ENCODE peak calls at places on chromosomes 13 and 19, in five cellular contexts. D, Q, F, U and W are unnamed samples.

GRCh38 chr19:15449620-15450527 is at the start of gene WIZ:
- DNase-seq in D (peak; percentile 85), Q (peak; percentile 91), F (peak; percentile 95), U (peak; percentile 74), W (peak; percentile 49)

GRCh38 chr19:48689438-48689837 is 6.3 kb upstream of the FUT2 start:
- DNase-seq in D (no peak), Q (no peak), F (no peak), U (no peak), W (no peak)

GRCh38 chr19:32020538-32020937 is 324.9 kb upstream of the ZNF507 start:
- DNase-seq in D (no peak), Q (no peak), F (no peak), U (no peak), W (no peak)

GRCh38 chr19:37452500-37453245 is 14.6 kb downstream of the ZNF569 start:
- DNase-seq in D (no peak), Q (no peak), F (no peak), U (no peak), W (no peak)

GRCh38 chr19:54421169-54421516 is 5.9 kb downstream of the TTYH1 start:
- DNase-seq in D (no peak), Q (no peak), F (no peak), U (no peak), W (no peak)

GRCh38 chr13:99376132-99376531 is 68.9 kb upstream of the GPR183 start:
- DNase-seq in D (no peak), Q (no peak), F (no peak), U (no peak), W (no peak)

GRCh38 chr13:32445461-32445860 is 17.5 kb upstream of the N4BP2L1 start:
- DNase-seq in D (no peak), Q (no peak), F (no peak), U (no peak), W (no peak)

GRCh38 chr13:58318495-58319167 is 687.1 kb downstream of the PCDH17 start:
- DNase-seq in D (no peak), Q (no peak), F (no peak), U (no peak), W (no peak)

GRCh38 chr19:4583961-4584669 is 24.6 kb upstream of the SEMA6B start:
- DNase-seq in D (no peak), Q (no peak), F (no peak), U (no peak), W (no peak)

GRCh38 chr13:69970521-69970920 is 137.1 kb upstream of the ATXN8OS start:
- DNase-seq in D (no peak), Q (no peak), F (peak; percentile 5), U (peak; percentile 35), W (peak; percentile 79)

GRCh38 chr13:37914781-37915391 is 45.3 kb upstream of the TRPC4 start:
- DNase-seq in D (no peak), Q (no peak), F (peak; percentile 21), U (no peak), W (no peak)

GRCh38 chr13:113088691-113089020 is 16.9 kb upstream of the F7 start:
- DNase-seq in D (no peak), Q (peak; percentile 10), F (no peak), U (no peak), W (no peak)

GRCh38 chr13:114128624-114129522 is 3.5 kb downstream of the RASA3 start:
- DNase-seq in D (peak; percentile 83), Q (peak; percentile 79), F (no peak), U (peak; percentile 86), W (peak; percentile 92)

GRCh38 chr19:32691291-32691951 is at the start of gene NUDT19:
- DNase-seq in D (peak; percentile 67), Q (peak; percentile 90), F (peak; percentile 81), U (peak; percentile 86), W (peak; percentile 87)

GRCh38 chr13:97340399-97340798 is 93.6 kb upstream of the RAP2A start:
- DNase-seq in D (no peak), Q (no peak), F (no peak), U (no peak), W (no peak)

GRCh38 chr13:62551588-62551987 is 1135.9 kb upstream of the PCDH20 start:
- DNase-seq in D (no peak), Q (no peak), F (no peak), U (no peak), W (no peak)

GRCh38 chr19:31436121-31436776 is 87.0 kb upstream of the TSHZ3 start:
- DNase-seq in D (no peak), Q (no peak), F (no peak), U (no peak), W (peak; percentile 43)

GRCh38 chr19:39046037-39046821 is 13.9 kb upstream of the FBXO27 start:
- DNase-seq in D (no peak), Q (no peak), F (no peak), U (peak; percentile 77), W (peak; percentile 64)

GRCh38 chr13:74102691-74103090 is 31.5 kb downstream of the KLF12 start:
- DNase-seq in D (no peak), Q (no peak), F (no peak), U (no peak), W (no peak)

GRCh38 chr13:79786176-79786575 is 305.2 kb downstream of the NDFIP2 start:
- DNase-seq in D (no peak), Q (no peak), F (no peak), U (no peak), W (no peak)

GRCh38 chr13:41137951-41138350 is 5.3 kb upstream of the KBTBD6 start:
- DNase-seq in D (no peak), Q (no peak), F (peak; percentile 46), U (peak; percentile 44), W (peak; percentile 44)

GRCh38 chr13:102460806-102461205 is 59.0 kb upstream of the FGF14 start:
- DNase-seq in D (no peak), Q (no peak), F (no peak), U (no peak), W (peak; percentile 13)

GRCh38 chr13:60335531-60335930 is 61.5 kb upstream of the TDRD3 start:
- DNase-seq in D (no peak), Q (no peak), F (no peak), U (peak; percentile 33), W (peak; percentile 6)

GRCh38 chr13:64453831-64454230 is 2776.3 kb downstream of the PCDH9 start:
- DNase-seq in D (no peak), Q (no peak), F (no peak), U (no peak), W (no peak)